ENCODE peak calls at places on chromosomes 12 and 14, in eight cellular contexts. C is lower leg skin, P is endodermal cell, F is foreskin fibroblast, A is PC-9, X is sigmoid colon, B is cardiac fibroblast, Q is cardiac muscle cell. D is an unnamed sample.
A peak's percentile ranks its signal among the peaks of the same experiment; 100 is the strongest.

GRCh38 chr12:28216016-28216415 is 25.8 kb downstream of the CCDC91 start:
- DNase-seq in Q (no peak), X (no peak), A (no peak), P (no peak), B (no peak), F (no peak), C (no peak), D (no peak)

GRCh38 chr12:68310370-68310769 is 21.8 kb downstream of the MDM1 start:
- DNase-seq in X (no peak), P (no peak), B (peak; percentile 91), C (no peak), A (no peak), F (peak; percentile 85), Q (no peak), D (no peak)

GRCh38 chr14:36513451-36514277 is 6.4 kb downstream of the NKX2-1 start:
- DNase-seq in C (no peak), A (no peak), F (no peak), P (peak; percentile 85), Q (peak; percentile 54), X (no peak), B (no peak), D (no peak)

GRCh38 chr12:7934153-7934552 is 1.8 kb downstream of the SLC2A3 start:
- DNase-seq in A (no peak), Q (no peak), P (no peak), X (no peak), C (no peak), F (no peak), B (peak; percentile 21), D (peak; percentile 15)

GRCh38 chr14:59293934-59294661 is 105.6 kb downstream of the DAAM1 start:
- DNase-seq in F (no peak), C (no peak), P (no peak), B (no peak), X (no peak), A (no peak), Q (no peak), D (no peak)

GRCh38 chr14:65926504-65926903 is 514.0 kb downstream of the FUT8 start:
- DNase-seq in B (no peak), C (no peak), A (no peak), Q (no peak), P (peak; percentile 84), X (no peak), F (no peak), D (no peak)

GRCh38 chr14:52951730-52952481 is 1.1 kb upstream of the FERMT2 start:
- DNase-seq in Q (peak; percentile 67), C (no peak), X (peak; percentile 84), B (peak; percentile 91), P (peak; percentile 87), A (peak; percentile 51), F (peak; percentile 78), D (peak; percentile 35)

GRCh38 chr12:49880756-49881390 is 22.8 kb downstream of the FAIM2 start:
- DNase-seq in P (peak; percentile 45), A (no peak), X (no peak), B (no peak), F (no peak), C (no peak), Q (no peak), D (no peak)

GRCh38 chr12:124509300-124509675 is 58.1 kb downstream of the NCOR2 start:
- DNase-seq in B (peak; percentile 22), F (no peak), C (no peak), P (no peak), X (no peak), A (no peak), Q (no peak), D (no peak)

GRCh38 chr12:129589503-129589902 is 314.3 kb downstream of the TMEM132D start:
- DNase-seq in Q (no peak), B (no peak), F (no peak), C (no peak), A (no peak), X (no peak), P (no peak), D (no peak)

GRCh38 chr12:85076688-85077430 is 40.7 kb downstream of the LRRIQ1 start:
- DNase-seq in F (peak; percentile 68), Q (peak; percentile 70), C (no peak), P (peak; percentile 45), X (no peak), B (peak; percentile 88), A (peak; percentile 41), D (peak; percentile 17)

GRCh38 chr12:24767016-24767415 is 181.9 kb downstream of the BCAT1 start:
- DNase-seq in X (no peak), C (no peak), P (no peak), Q (no peak), B (no peak), A (no peak), F (no peak), D (peak; percentile 13)

GRCh38 chr14:103329421-103330347 is 4.4 kb upstream of the EIF5 start:
- DNase-seq in B (peak; percentile 73), C (peak; percentile 85), P (no peak), F (no peak), Q (no peak), X (no peak), A (no peak), D (no peak)

GRCh38 chr12:57518176-57518919 is 2.0 kb downstream of the DDIT3 start:
- DNase-seq in F (no peak), Q (no peak), A (no peak), P (no peak), B (peak; percentile 32), C (no peak), X (no peak), D (no peak)

DNA sequence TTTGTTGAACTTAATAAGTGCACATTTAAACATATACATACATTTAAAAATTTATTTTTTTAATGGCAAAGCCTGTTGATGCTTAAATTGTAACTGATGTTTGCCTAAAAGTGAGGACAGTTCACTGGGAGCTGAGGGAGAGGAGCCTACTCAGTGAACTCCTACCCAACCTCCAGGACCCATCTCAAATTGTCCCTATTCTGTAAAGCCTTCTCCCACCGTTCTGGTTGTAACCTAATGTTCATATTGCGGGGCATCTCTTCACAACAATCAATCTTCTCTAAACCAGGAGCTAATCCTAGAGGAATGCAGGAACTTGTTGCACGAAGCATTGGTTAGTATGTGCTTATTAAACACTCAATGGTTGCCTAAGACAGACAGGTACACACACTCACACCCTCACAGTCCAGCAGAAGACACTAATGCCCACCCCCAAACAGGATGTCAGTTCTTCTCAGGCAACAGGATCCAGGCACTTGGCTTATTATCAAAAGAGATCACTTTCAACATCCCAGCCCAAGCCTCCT is 1.8 kb downstream of the CLMN start:
- DNase-seq in Q (no peak), C (no peak), A (no peak), X (no peak), F (no peak), P (no peak), B (no peak), D (no peak)
- H3K4me3 ChIP-seq in Q (no peak overlapping the region), C (no peak overlapping the region), A (peak overlapping the region; percentile 83), X (peak overlapping the region; percentile 83), F (no peak overlapping the region), P (no peak overlapping the region), B (no peak overlapping the region), D (no peak overlapping the region)

GRCh38 chr14:70094106-70094505 is 94.6 kb downstream of the SLC8A3 start:
- DNase-seq in B (no peak), Q (no peak), C (no peak), X (no peak), A (no peak), P (no peak), F (no peak), D (no peak)

GRCh38 chr14:70097576-70098256 is 91.0 kb downstream of the SLC8A3 start:
- DNase-seq in C (no peak), B (no peak), P (no peak), A (no peak), X (no peak), F (no peak), Q (no peak), D (no peak)

GRCh38 chr14:70098257-70098809 is 90.4 kb downstream of the SLC8A3 start:
- DNase-seq in A (no peak), P (no peak), Q (no peak), F (peak; percentile 2), C (no peak), B (no peak), X (no peak), D (no peak)

GRCh38 chr14:70094631-70095030 is 94.1 kb downstream of the SLC8A3 start:
- DNase-seq in B (no peak), P (no peak), X (no peak), A (no peak), F (no peak), C (no peak), Q (no peak), D (no peak)

GRCh38 chr14:70096866-70097265 is 91.9 kb downstream of the SLC8A3 start:
- DNase-seq in B (peak; percentile 3), C (no peak), X (no peak), A (no peak), F (peak; percentile 4), Q (peak; percentile 44), P (peak; percentile 76), D (no peak)
- TF ChIP-seq CTCF in B (peak; percentile 21), C (no peak), X (no peak), A (peak; percentile 42), F (no peak), Q (peak; percentile 51), P (peak; percentile 80), D (no peak)

DNA sequence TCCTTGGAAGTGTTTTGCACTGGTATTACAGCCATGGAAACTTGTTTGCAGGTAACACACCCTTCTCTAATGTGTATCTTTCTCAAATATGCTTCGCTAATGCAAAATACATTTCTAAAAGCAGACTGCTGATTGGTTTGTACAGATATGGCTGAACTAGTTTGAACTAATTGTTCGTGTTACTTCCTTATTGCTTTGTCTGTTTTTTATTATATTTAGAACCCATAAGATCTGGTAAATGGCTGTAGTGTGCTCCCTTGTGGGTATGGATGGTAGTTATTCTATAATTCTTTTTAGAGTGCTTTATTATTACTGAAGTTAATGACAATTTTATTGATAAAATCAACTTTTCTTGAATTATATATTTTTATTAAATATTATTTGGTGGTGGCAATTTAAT is 53.0 kb downstream of the ATF7IP start:
- DNase-seq in Q (no peak), P (no peak), B (peak; percentile 58), C (no peak), X (no peak), A (no peak), F (no peak), D (no peak)
- H3K4me3 ChIP-seq in Q (peak overlapping the region; percentile 27), P (no peak overlapping the region), B (no peak overlapping the region), C (no peak overlapping the region), X (no peak overlapping the region), A (no peak overlapping the region), F (no peak overlapping the region), D (no peak overlapping the region)

DNA sequence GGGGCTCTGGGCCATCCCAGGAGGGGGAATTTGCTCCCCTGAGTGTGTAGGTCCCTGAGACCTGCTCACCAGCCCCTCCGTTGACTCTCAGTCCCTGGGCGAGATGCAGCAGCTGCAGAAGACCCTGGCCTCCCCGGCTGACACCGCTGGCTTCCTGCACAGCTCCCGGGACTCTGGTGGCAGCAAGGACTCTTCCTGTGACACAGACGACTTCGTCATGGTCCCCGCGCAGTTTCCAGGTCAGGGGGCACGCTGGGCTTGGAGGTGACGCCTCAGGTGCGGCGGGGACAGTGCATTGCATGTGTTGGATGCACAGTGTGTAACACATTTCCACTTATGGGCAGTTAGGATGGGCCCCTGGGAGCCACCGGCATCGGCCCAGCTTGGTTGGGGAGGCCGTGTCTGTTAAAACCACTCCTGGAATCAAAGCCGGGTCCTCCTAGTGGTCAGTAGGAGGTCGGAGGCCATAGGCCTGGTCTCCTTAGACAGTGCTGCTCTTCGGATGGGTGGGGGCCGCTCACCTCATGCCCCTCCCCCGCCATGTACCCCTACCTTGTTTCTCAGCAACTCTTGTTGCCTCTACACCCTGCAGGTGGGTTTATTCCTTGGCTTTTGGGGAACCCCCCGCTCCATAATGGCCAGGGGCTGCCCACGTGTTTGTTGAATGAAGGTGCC is 17.1 kb upstream of the PUS1 start:
- DNase-seq in A (no peak), P (no peak), X (peak; percentile 65), C (no peak), B (no peak), Q (no peak), F (no peak), D (no peak)
- TF ChIP-seq CTCF in A (no peak), P (peak; percentile 27), X (no peak), C (no peak), B (peak; percentile 2), Q (no peak), F (peak; percentile 3), D (no peak)